ENCODE peak calls at places on chromosomes 11 and 22, in five cellular contexts. G, K, Z, B and C are unnamed samples.

GRCh38 chr11:111336062-111336461 is 37.7 kb downstream of the POU2AF3 start:
- DNase-seq in G (no peak), K (no peak), Z (no peak), B (no peak), C (no peak)

GRCh38 chr11:12502950-12503579 is 125.7 kb downstream of the PARVA start:
- DNase-seq in G (no peak), K (no peak), Z (no peak), B (no peak), C (no peak)

GRCh38 chr22:20490941-20491307 is 4.7 kb downstream of the KLHL22 start:
- DNase-seq in G (no peak), K (no peak), Z (no peak), B (no peak), C (no peak)

GRCh38 chr11:125156346-125156745 is 8.2 kb upstream of the PKNOX2 start:
- DNase-seq in G (no peak), K (no peak), Z (no peak), B (no peak), C (no peak)

GRCh38 chr22:29997516-29997915 is 82.7 kb upstream of the HORMAD2 start:
- DNase-seq in G (no peak), K (no peak), Z (no peak), B (no peak), C (no peak)

GRCh38 chr11:2898366-2899079 is 12.9 kb upstream of the CDKN1C start:
- DNase-seq in G (no peak), K (peak; percentile 80), Z (peak; percentile 44), B (no peak), C (peak; percentile 97)

GRCh38 chr22:32958021-32958420 is 100.2 kb downstream of the SYN3 start:
- DNase-seq in G (no peak), K (no peak), Z (no peak), B (no peak), C (no peak)

GRCh38 chr11:19410032-19410431 is 169.3 kb upstream of the E2F8 start:
- DNase-seq in G (no peak), K (no peak), Z (no peak), B (no peak), C (no peak)

GRCh38 chr11:69923641-69924307 is 104.6 kb upstream of the FGF3 start:
- DNase-seq in G (no peak), K (no peak), Z (no peak), B (no peak), C (no peak)

GRCh38 chr11:33970984-33971466 is 79.1 kb upstream of the LMO2 start:
- DNase-seq in G (peak; percentile 51), K (peak; percentile 46), Z (no peak), B (peak; percentile 64), C (peak; percentile 42)

GRCh38 chr11:134287561-134287960 is 11.4 kb downstream of the GLB1L3 start:
- DNase-seq in G (no peak), K (no peak), Z (no peak), B (no peak), C (no peak)

GRCh38 chr22:37907036-37907954 is 1.2 kb downstream of the MICALL1 start:
- DNase-seq in G (no peak), K (no peak), Z (no peak), B (no peak), C (no peak)

GRCh38 chr11:107740256-107740655 is 28.4 kb upstream of the SLN start:
- DNase-seq in G (no peak), K (no peak), Z (no peak), B (no peak), C (no peak)

GRCh38 chr11:65290448-65291165 is 24.1 kb upstream of the CDC42EP2 start:
- DNase-seq in G (no peak), K (peak; percentile 86), Z (no peak), B (no peak), C (no peak)

GRCh38 chr11:72238040-72238450 is 5.9 kb downstream of the PHOX2A start:
- DNase-seq in G (peak; percentile 97), K (no peak), Z (peak; percentile 23), B (peak; percentile 41), C (peak; percentile 49)

GRCh38 chr11:831951-832528 is 712 bp upstream of the CD151 start:
- DNase-seq in G (no peak), K (no peak), Z (no peak), B (no peak), C (no peak)

GRCh38 chr11:46427364-46427763 is 35.8 kb upstream of the CHRM4 start:
- DNase-seq in G (peak; percentile 66), K (no peak), Z (no peak), B (no peak), C (no peak)

GRCh38 chr11:57618438-57618837 is 21.0 kb downstream of the SERPING1 start:
- DNase-seq in G (no peak), K (no peak), Z (no peak), B (no peak), C (no peak)

GRCh38 chr11:114063149-114063828 is 3.8 kb downstream of the ZBTB16 start:
- DNase-seq in G (no peak), K (no peak), Z (no peak), B (no peak), C (no peak)

GRCh38 chr11:119432484-119433368 is 9.8 kb upstream of the THY1 start:
- DNase-seq in G (no peak), K (no peak), Z (no peak), B (no peak), C (no peak)

GRCh38 chr11:131748146-131749050 is 378.0 kb downstream of the NTM start:
- DNase-seq in G (peak; percentile 62), K (peak; percentile 63), Z (no peak), B (peak; percentile 60), C (peak; percentile 49)